ENCODE peak calls at places on chromosome 20, in five cellular contexts. T is ovary, I is neural crest cell, B is upper lobe of left lung, S is GM20000. Y is an unnamed sample.
A peak's percentile ranks its signal among the peaks of the same experiment; 100 is the strongest.

GRCh38 chr20:22447448-22447778 is 137.0 kb downstream of the FOXA2 start:
- DNase-seq in T (no peak), I (no peak), B (no peak), S (no peak), Y (no peak)

GRCh38 chr20:5719861-5720401 is 30.3 kb upstream of the SHLD1 start:
- DNase-seq in T (no peak), B (no peak), I (no peak), S (no peak), Y (no peak)

GRCh38 chr20:46070215-46070910 is 19.4 kb downstream of the NCOA5 start:
- DNase-seq in B (no peak), T (no peak), S (no peak), I (no peak), Y (peak; percentile 15)

GRCh38 chr20:64063389-64064144 is 569 bp downstream of the TCEA2 start:
- DNase-seq in T (peak; percentile 48), S (no peak), B (no peak), I (no peak), Y (no peak)

GRCh38 chr20:63895886-63896135 is 885 bp downstream of the DNAJC5 start:
- DNase-seq in T (no peak), B (no peak), I (no peak), S (no peak), Y (no peak)

GRCh38 chr20:19817017-19817416 is 59.0 kb downstream of the RIN2 start:
- DNase-seq in T (no peak), B (no peak), S (no peak), I (no peak), Y (peak; percentile 70)

GRCh38 chr20:32610897-32611218 is 25.7 kb upstream of the NOL4L start:
- DNase-seq in T (no peak), S (no peak), B (no peak), I (no peak), Y (no peak)

GRCh38 chr20:61399433-61399832 is 147.4 kb downstream of the CDH4 start:
- DNase-seq in I (no peak), T (no peak), B (no peak), S (no peak), Y (no peak)

GRCh38 chr20:53725575-53725970 is 131.9 kb upstream of the ZNF217 start:
- DNase-seq in I (no peak), T (no peak), S (no peak), B (no peak), Y (no peak)

GRCh38 chr20:50043573-50044352 is 61.0 kb downstream of the SNAI1 start:
- DNase-seq in B (no peak), T (no peak), I (no peak), S (no peak), Y (no peak)

GRCh38 chr20:728022-728944 is 40.0 kb downstream of the SLC52A3 start:
- DNase-seq in B (peak; percentile 39), T (no peak), I (peak; percentile 71), S (peak; percentile 81), Y (no peak)

GRCh38 chr20:33242319-33243100 is 6.7 kb downstream of the BPIFA1 start:
- DNase-seq in I (no peak), T (no peak), S (no peak), B (no peak), Y (no peak)

GRCh38 chr20:57323034-57323433 is 6.6 kb upstream of the SPO11 start:
- DNase-seq in I (no peak), S (no peak), B (no peak), T (peak; percentile 44), Y (no peak)

GRCh38 chr20:17987988-17988387 is 19.2 kb downstream of the MGME1 start:
- DNase-seq in B (no peak), S (no peak), I (no peak), T (no peak), Y (no peak)

GRCh38 chr20:4154958-4155411 is 139.6 kb upstream of the RNF24 start:
- DNase-seq in I (no peak), T (no peak), S (no peak), B (peak; percentile 38), Y (no peak)

GRCh38 chr20:40941023-40941655 is 87.5 kb upstream of the TOP1 start:
- DNase-seq in I (no peak), T (no peak), B (no peak), S (no peak), Y (no peak)

GRCh38 chr20:40942775-40943174 is 85.8 kb upstream of the TOP1 start:
- DNase-seq in B (no peak), T (no peak), I (no peak), S (no peak), Y (no peak)

GRCh38 chr20:40943591-40943990 is 85.0 kb upstream of the TOP1 start:
- DNase-seq in T (no peak), S (no peak), B (no peak), I (no peak), Y (no peak)

GRCh38 chr20:40939667-40940066 is 89.0 kb upstream of the TOP1 start:
- DNase-seq in S (no peak), T (no peak), I (no peak), B (no peak), Y (no peak)

GRCh38 chr20:40942015-40942414 is 86.6 kb upstream of the TOP1 start:
- DNase-seq in I (no peak), T (no peak), S (no peak), B (no peak), Y (no peak)
- TF ChIP-seq CTCF in I (no peak), T (no peak), S (no peak), B (no peak), Y (no peak)

DNA sequence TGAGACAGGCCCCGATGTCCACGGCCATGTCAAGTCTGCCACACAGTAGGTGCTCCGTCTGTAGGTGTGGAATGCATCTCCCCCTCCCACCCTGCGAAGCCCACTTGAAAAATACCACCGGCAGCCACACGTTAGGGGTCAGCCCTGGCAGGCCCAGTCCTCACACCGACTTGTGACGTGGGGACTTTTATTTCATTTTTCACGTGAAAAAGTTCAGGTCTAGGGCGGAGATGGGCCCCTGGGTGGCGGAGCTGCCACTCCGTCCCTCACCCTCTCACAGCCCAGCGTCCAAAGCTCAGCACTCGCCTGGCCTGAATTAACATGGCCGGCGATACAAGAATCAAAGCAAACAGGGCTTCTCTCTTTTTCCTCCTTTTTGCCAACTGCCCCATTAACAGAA is 3.8 kb upstream of the TUBB1 start:
- DNase-seq in S (no peak), B (no peak), T (no peak), I (no peak), Y (no peak)
- TF ChIP-seq CTCF in S (no peak), B (no peak), T (no peak), I (no peak), Y (no peak)

GRCh38 chr20:48735112-48735511 is 92.7 kb downstream of the PREX1 start:
- DNase-seq in T (no peak), I (no peak), B (no peak), S (no peak), Y (no peak)
- TF ChIP-seq CTCF in T (no peak), I (no peak), B (no peak), S (no peak), Y (no peak)

DNA sequence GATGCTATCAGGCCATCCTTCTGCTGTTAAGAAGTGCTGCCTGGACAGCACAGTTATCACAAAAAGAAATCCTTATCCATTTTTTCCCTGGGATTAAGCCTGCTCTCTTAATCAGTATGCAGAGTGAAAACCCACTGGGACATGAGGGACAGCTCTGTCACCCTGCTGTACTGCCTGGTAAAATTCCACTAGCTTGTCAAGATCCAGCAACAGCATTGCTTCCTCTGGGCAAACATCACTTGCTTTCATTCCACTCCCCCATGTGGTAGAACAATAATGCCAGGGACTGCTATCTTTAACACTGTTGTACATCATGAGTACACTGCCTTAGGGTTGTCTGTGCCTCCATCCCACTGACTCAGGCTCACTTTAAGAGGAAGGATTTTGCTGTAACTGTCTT is 331.3 kb downstream of the KIF16B start:
- DNase-seq in T (no peak), B (no peak), I (no peak), S (no peak), Y (no peak)
- TF ChIP-seq CTCF in T (no peak), B (no peak), I (peak; percentile 20), S (peak; percentile 16), Y (peak; percentile 9)